ENCODE peak calls at places on chromosomes 1 and 21, in nine cellular contexts. One of them, this sample, is unnamed.

GRCh38 chr21:36716387-36716786 is 17.5 kb downstream of the SIM2 start:
- DNase-seq in GOT3: no peak
- DNase-seq in fibroblast of lung: no peak
- DNase-seq in stimulated activated CD4-positive, alpha-beta T cell treated with anti-CD3 and anti-CD28 coated beads, Interleukin-1b, Interleukin-23, amount 100 ng/mL, for 4 hours: no peak
- DNase-seq in CD4-positive, alpha-beta T cell: no peak
- DNase-seq in cerebellar cortex: no peak
- DNase-seq in iPS DF 6.9: no peak
- DNase-seq in uterus: no peak
- DNase-seq in posterior cingulate gyrus: no peak
- DNase-seq in this sample: no peak

GRCh38 chr1:108119500-108119899 is 80.6 kb downstream of the SLC25A24 start:
- DNase-seq in iPS DF 6.9: no peak
- DNase-seq in cerebellar cortex: no peak
- DNase-seq in posterior cingulate gyrus: no peak
- DNase-seq in CD4-positive, alpha-beta T cell: no peak
- DNase-seq in GOT3: no peak
- DNase-seq in fibroblast of lung: no peak
- DNase-seq in stimulated activated CD4-positive, alpha-beta T cell treated with anti-CD3 and anti-CD28 coated beads, Interleukin-1b, Interleukin-23, amount 100 ng/mL, for 4 hours: no peak
- DNase-seq in uterus: no peak
- DNase-seq in this sample: no peak

GRCh38 chr1:211158866-211159265 is 24.9 kb upstream of the KCNH1 start:
- DNase-seq in stimulated activated CD4-positive, alpha-beta T cell treated with anti-CD3 and anti-CD28 coated beads, Interleukin-1b, Interleukin-23, amount 100 ng/mL, for 4 hours: no peak
- DNase-seq in fibroblast of lung: no peak
- DNase-seq in CD4-positive, alpha-beta T cell: no peak
- DNase-seq in uterus: no peak
- DNase-seq in cerebellar cortex: no peak
- DNase-seq in GOT3: no peak
- DNase-seq in posterior cingulate gyrus: no peak
- DNase-seq in iPS DF 6.9: no peak
- DNase-seq in this sample: no peak

GRCh38 chr21:16492892-16493291 is 763.1 kb downstream of the USP25 start:
- DNase-seq in posterior cingulate gyrus: no peak
- DNase-seq in cerebellar cortex: no peak
- DNase-seq in uterus: no peak
- DNase-seq in GOT3: no peak
- DNase-seq in CD4-positive, alpha-beta T cell: no peak
- DNase-seq in stimulated activated CD4-positive, alpha-beta T cell treated with anti-CD3 and anti-CD28 coated beads, Interleukin-1b, Interleukin-23, amount 100 ng/mL, for 4 hours: no peak
- DNase-seq in iPS DF 6.9: no peak
- DNase-seq in fibroblast of lung: peak
- DNase-seq in this sample: no peak

GRCh38 chr1:10217748-10218441 is 7.5 kb downstream of the KIF1B start:
- DNase-seq in posterior cingulate gyrus: no peak
- DNase-seq in cerebellar cortex: no peak
- DNase-seq in iPS DF 6.9: no peak
- DNase-seq in GOT3: no peak
- DNase-seq in stimulated activated CD4-positive, alpha-beta T cell treated with anti-CD3 and anti-CD28 coated beads, Interleukin-1b, Interleukin-23, amount 100 ng/mL, for 4 hours: no peak
- DNase-seq in uterus: no peak
- DNase-seq in CD4-positive, alpha-beta T cell: no peak
- DNase-seq in fibroblast of lung: peak
- DNase-seq in this sample: peak

GRCh38 chr1:223717695-223718363 is 5.5 kb downstream of the CAPN2 start:
- DNase-seq in posterior cingulate gyrus: no peak
- DNase-seq in CD4-positive, alpha-beta T cell: no peak
- DNase-seq in GOT3: no peak
- DNase-seq in uterus: no peak
- DNase-seq in fibroblast of lung: no peak
- DNase-seq in stimulated activated CD4-positive, alpha-beta T cell treated with anti-CD3 and anti-CD28 coated beads, Interleukin-1b, Interleukin-23, amount 100 ng/mL, for 4 hours: no peak
- DNase-seq in cerebellar cortex: no peak
- DNase-seq in iPS DF 6.9: no peak
- DNase-seq in this sample: no peak

GRCh38 chr1:180842890-180843289 is 69.8 kb upstream of the KIAA1614 start:
- DNase-seq in GOT3: no peak
- DNase-seq in fibroblast of lung: peak
- DNase-seq in CD4-positive, alpha-beta T cell: no peak
- DNase-seq in cerebellar cortex: no peak
- DNase-seq in uterus: no peak
- DNase-seq in iPS DF 6.9: no peak
- DNase-seq in posterior cingulate gyrus: no peak
- DNase-seq in stimulated activated CD4-positive, alpha-beta T cell treated with anti-CD3 and anti-CD28 coated beads, Interleukin-1b, Interleukin-23, amount 100 ng/mL, for 4 hours: no peak
- DNase-seq in this sample: no peak

GRCh38 chr1:39250460-39251240 is 46.2 kb downstream of the MACF1 start:
- DNase-seq in iPS DF 6.9: no peak
- DNase-seq in fibroblast of lung: peak
- DNase-seq in posterior cingulate gyrus: no peak
- DNase-seq in CD4-positive, alpha-beta T cell: no peak
- DNase-seq in GOT3: no peak
- DNase-seq in uterus: no peak
- DNase-seq in stimulated activated CD4-positive, alpha-beta T cell treated with anti-CD3 and anti-CD28 coated beads, Interleukin-1b, Interleukin-23, amount 100 ng/mL, for 4 hours: no peak
- DNase-seq in cerebellar cortex: no peak
- DNase-seq in this sample: no peak

GRCh38 chr1:1914842-1915692 is at the start of gene CALML6:
- DNase-seq in posterior cingulate gyrus: no peak
- DNase-seq in fibroblast of lung: no peak
- DNase-seq in iPS DF 6.9: no peak
- DNase-seq in stimulated activated CD4-positive, alpha-beta T cell treated with anti-CD3 and anti-CD28 coated beads, Interleukin-1b, Interleukin-23, amount 100 ng/mL, for 4 hours: no peak
- DNase-seq in GOT3: no peak
- DNase-seq in uterus: no peak
- DNase-seq in CD4-positive, alpha-beta T cell: no peak
- DNase-seq in cerebellar cortex: no peak
- DNase-seq in this sample: no peak

GRCh38 chr1:77018386-77019156 is 151.3 kb downstream of the ST6GALNAC5 start:
- DNase-seq in iPS DF 6.9: no peak
- DNase-seq in stimulated activated CD4-positive, alpha-beta T cell treated with anti-CD3 and anti-CD28 coated beads, Interleukin-1b, Interleukin-23, amount 100 ng/mL, for 4 hours: no peak
- DNase-seq in fibroblast of lung: no peak
- DNase-seq in CD4-positive, alpha-beta T cell: no peak
- DNase-seq in posterior cingulate gyrus: no peak
- DNase-seq in cerebellar cortex: no peak
- DNase-seq in uterus: no peak
- DNase-seq in GOT3: no peak
- DNase-seq in this sample: no peak